ENCODE peak calls at places on chromosome 5, in nine cellular contexts. L is A673, R is RWPE1, U is kidney, C is Panc1, H is mesothelial cell of epicardium, V is NB4, Q is HL-60, P is epithelial cell of esophagus. O is an unnamed sample.

GRCh38 chr5:169169786-169170185 is 131.2 kb downstream of the SLIT3 start:
- DNase-seq in P (no peak), L (no peak), R (no peak), V (no peak), C (no peak), U (no peak), Q (no peak), H (no peak), O (no peak)

GRCh38 chr5:135296900-135297816 is 101.9 kb downstream of the MACROH2A1 start:
- DNase-seq in C (no peak), P (no peak), H (no peak), Q (no peak), V (peak; percentile 28), L (no peak), R (no peak), U (no peak), O (no peak)

GRCh38 chr5:76303917-76304316 is 99.2 kb upstream of the IQGAP2 start:
- DNase-seq in H (no peak), R (peak; percentile 36), L (peak; percentile 21), P (peak; percentile 96), U (no peak), V (no peak), C (no peak), Q (no peak), O (peak; percentile 75)

GRCh38 chr5:179558912-179559279 is 8.5 kb downstream of the RUFY1 start:
- DNase-seq in R (peak; percentile 83), H (peak; percentile 56), Q (no peak), V (no peak), U (no peak), P (peak; percentile 58), L (peak; percentile 52), C (no peak), O (peak; percentile 66)

GRCh38 chr5:99058466-99058865 is 129.7 kb upstream of the CHD1 start:
- DNase-seq in L (no peak), C (no peak), H (no peak), R (no peak), P (peak; percentile 50), Q (no peak), U (no peak), V (no peak), O (no peak)

GRCh38 chr5:155103164-155103563 is 89.6 kb downstream of the KIF4B start:
- DNase-seq in L (no peak), U (no peak), P (peak; percentile 29), C (no peak), H (no peak), V (no peak), R (no peak), Q (no peak), O (peak; percentile 28)

GRCh38 chr5:95870105-95870672 is 47.7 kb upstream of the GLRX start:
- DNase-seq in C (no peak), P (peak; percentile 86), R (no peak), L (no peak), Q (no peak), U (no peak), H (no peak), V (peak; percentile 15), O (no peak)

GRCh38 chr5:38601133-38601842 is 44.8 kb upstream of the LIFR start:
- DNase-seq in U (no peak), L (no peak), P (no peak), H (no peak), Q (no peak), C (no peak), V (no peak), R (no peak), O (no peak)

GRCh38 chr5:91219141-91219802 is 163.8 kb downstream of the ARRDC3 start:
- DNase-seq in L (peak; percentile 33), C (no peak), V (peak; percentile 94), U (no peak), R (peak; percentile 73), Q (peak; percentile 60), H (no peak), P (peak; percentile 93), O (peak; percentile 93)

GRCh38 chr5:149239917-149240316 is 31.7 kb upstream of the AFAP1L1 start:
- DNase-seq in U (no peak), P (no peak), Q (no peak), R (no peak), V (no peak), H (no peak), C (no peak), L (no peak), O (no peak)

GRCh38 chr5:124064956-124065355 is 553.0 kb downstream of the CSNK1G3 start:
- DNase-seq in H (no peak), V (no peak), R (no peak), C (no peak), L (no peak), Q (no peak), U (no peak), P (no peak), O (no peak)

DNA sequence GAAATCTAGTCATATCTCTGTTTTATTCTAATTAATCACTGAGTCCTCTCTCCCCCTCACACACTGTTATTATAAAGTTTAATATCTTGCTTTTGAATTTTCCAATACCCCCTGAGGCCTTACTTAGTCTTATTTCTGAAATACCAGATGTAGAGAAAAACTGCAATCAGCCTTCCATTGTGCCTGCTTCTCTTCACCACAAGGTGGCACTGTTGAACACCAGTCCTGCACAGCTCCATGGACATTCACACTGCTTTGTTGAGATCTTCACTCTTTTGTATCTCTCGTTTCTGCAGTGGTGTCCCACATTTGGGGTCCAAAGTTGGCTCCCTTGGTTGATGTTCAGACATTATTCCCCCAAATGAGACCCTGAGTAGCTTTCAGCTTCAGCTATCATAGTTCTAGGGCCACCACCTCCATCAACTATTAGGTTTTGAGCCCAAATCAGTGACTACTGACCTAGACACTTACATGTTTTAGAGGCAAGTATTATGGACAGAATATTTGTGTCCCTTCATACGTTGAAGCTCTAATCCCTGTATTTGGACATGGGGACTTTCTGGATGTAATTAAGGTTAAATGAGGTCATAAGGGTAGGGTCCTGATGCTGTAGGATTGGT is 24.3 kb downstream of the BOD1 start:
- DNase-seq in R (no peak), C (no peak), L (peak; percentile 14), H (no peak), P (peak; percentile 11), Q (no peak), V (peak; percentile 55), U (no peak), O (peak; percentile 43)
- TF ChIP-seq CTCF in R (peak; percentile 57), C (peak; percentile 71), L (peak; percentile 56), H (peak; percentile 56), P (peak; percentile 61), Q (peak; percentile 54), V (peak; percentile 83), U (no peak), O (peak; percentile 65)

GRCh38 chr5:118196229-118196628 is 792.1 kb downstream of the DTWD2 start:
- DNase-seq in P (no peak), U (no peak), C (no peak), V (no peak), L (no peak), H (no peak), R (no peak), Q (no peak), O (no peak)
- TF ChIP-seq CTCF in P (no peak), U (no peak), C (no peak), V (no peak), L (no peak), H (no peak), R (no peak), Q (no peak), O (no peak)

GRCh38 chr5:1668141-1668721 is 131.4 kb downstream of the MRPL36 start:
- DNase-seq in R (no peak), Q (no peak), U (peak; percentile 70), L (no peak), P (no peak), V (peak; percentile 46), C (no peak), H (no peak), O (no peak)
- TF ChIP-seq CTCF in R (no peak), Q (no peak), U (no peak), L (no peak), P (no peak), V (peak; percentile 24), C (no peak), H (no peak), O (no peak)

DNA sequence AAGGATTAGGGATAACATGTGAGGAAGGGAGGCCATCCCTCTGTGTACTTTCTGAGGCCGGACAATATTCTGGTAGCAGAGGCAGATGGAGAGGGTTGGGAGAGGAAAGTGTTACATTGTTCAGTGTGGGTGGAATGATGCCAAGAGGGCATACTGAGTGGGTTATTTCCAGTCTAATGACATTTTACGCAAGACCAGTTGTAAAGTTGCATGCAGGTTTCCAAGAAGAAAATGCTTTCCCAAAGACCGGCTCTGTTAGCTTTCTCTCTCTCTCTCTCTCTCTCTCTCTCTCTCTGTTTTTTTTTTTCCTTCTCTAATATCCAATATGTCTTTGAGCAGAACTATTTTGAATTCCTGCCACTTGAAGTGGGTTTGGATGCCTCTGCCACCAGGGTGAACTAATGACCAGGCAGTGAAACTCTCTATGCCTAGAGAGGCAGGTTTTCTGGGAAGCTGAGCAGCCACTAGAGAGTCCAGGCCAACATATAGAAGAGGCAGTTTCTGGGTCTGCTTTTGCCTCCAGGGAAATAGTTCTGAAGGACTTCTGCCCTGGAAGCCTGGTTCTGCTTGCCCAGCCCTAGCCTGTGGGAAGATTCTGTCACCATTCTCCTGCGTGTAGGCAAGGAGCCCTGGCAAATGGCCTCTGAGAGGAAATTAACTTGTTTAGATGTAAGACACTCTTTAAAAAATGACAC is 24.4 kb upstream of the ZNF366 start:
- DNase-seq in H (no peak), R (no peak), L (no peak), C (no peak), V (no peak), P (no peak), Q (no peak), U (no peak), O (peak; percentile 57)
- TF ChIP-seq CTCF in H (no peak), R (no peak), L (no peak), C (no peak), V (no peak), P (no peak), Q (no peak), U (no peak), O (no peak)

GRCh38 chr5:110439280-110439679 is 287.2 kb downstream of the TMEM232 start:
- DNase-seq in V (no peak), C (no peak), R (no peak), U (no peak), Q (no peak), H (no peak), P (no peak), L (no peak), O (no peak)

GRCh38 chr5:110440058-110440457 is 286.4 kb downstream of the TMEM232 start:
- DNase-seq in V (no peak), U (no peak), H (no peak), C (no peak), P (no peak), R (no peak), L (no peak), Q (no peak), O (no peak)

GRCh38 chr5:110442856-110443255 is 283.6 kb downstream of the TMEM232 start:
- DNase-seq in C (no peak), Q (no peak), R (no peak), L (no peak), H (no peak), V (no peak), U (no peak), P (no peak), O (no peak)

GRCh38 chr5:110435207-110435606 is 291.3 kb downstream of the TMEM232 start:
- DNase-seq in P (no peak), L (no peak), V (no peak), U (no peak), R (no peak), C (no peak), H (no peak), Q (no peak), O (no peak)

GRCh38 chr5:110441035-110441434 is 285.4 kb downstream of the TMEM232 start:
- DNase-seq in R (peak; percentile 31), L (peak; percentile 55), V (peak; percentile 32), H (no peak), Q (no peak), P (peak; percentile 46), U (no peak), C (peak; percentile 22), O (peak; percentile 49)
- TF ChIP-seq CTCF in R (peak; percentile 26), L (peak; percentile 63), V (peak; percentile 13), H (no peak), Q (no peak), P (peak; percentile 18), U (peak; percentile 35), C (peak; percentile 52), O (peak; percentile 44)